ENCODE peak calls at places on chromosomes 7 and 10, in five cellular contexts. X, C, Q, Y and R are unnamed samples.

GRCh38 chr7:101111261-101111660 is 15.6 kb upstream of the SERPINE1 start:
- ATAC-seq in X (no peak), C (no peak), Q (no peak), Y (no peak), R (no peak)

GRCh38 chr10:62858364-62858763 is 42.2 kb upstream of the EGR2 start:
- ATAC-seq in X (no peak), C (peak), Q (no peak), Y (peak), R (no peak)

GRCh38 chr7:103381280-103382061 is 34.0 kb downstream of the PSMC2 start:
- ATAC-seq in X (no peak), C (no peak), Q (no peak), Y (no peak), R (no peak)

GRCh38 chr7:113783403-113783802 is 135.4 kb downstream of the PPP1R3A start:
- ATAC-seq in X (no peak), C (no peak), Q (no peak), Y (no peak), R (no peak)

GRCh38 chr7:157984138-157984913 is 603.3 kb downstream of the PTPRN2 start:
- ATAC-seq in X (no peak), C (no peak), Q (no peak), Y (no peak), R (no peak)

GRCh38 chr10:77120012-77120411 is 517.6 kb downstream of the KCNMA1 start:
- ATAC-seq in X (no peak), C (no peak), Q (no peak), Y (no peak), R (no peak)

GRCh38 chr7:39458346-39458745 is 107.9 kb upstream of the YAE1 start:
- ATAC-seq in X (no peak), C (no peak), Q (no peak), Y (no peak), R (no peak)

GRCh38 chr10:130745831-130746230 is 565.7 kb downstream of the TCERG1L start:
- ATAC-seq in X (no peak), C (no peak), Q (no peak), Y (no peak), R (no peak)

GRCh38 chr10:7547825-7548224 is 118.9 kb downstream of the ITIH5 start:
- ATAC-seq in X (no peak), C (no peak), Q (peak), Y (peak), R (no peak)

GRCh38 chr7:155670521-155670920 is 26.1 kb downstream of the RBM33 start:
- ATAC-seq in X (no peak), C (no peak), Q (no peak), Y (peak), R (no peak)

GRCh38 chr10:66755474-66755873 is 170.4 kb upstream of the LRRTM3 start:
- ATAC-seq in X (no peak), C (no peak), Q (no peak), Y (no peak), R (no peak)

GRCh38 chr7:128747327-128748079 is 8.3 kb downstream of the CALU start:
- ATAC-seq in X (no peak), C (no peak), Q (no peak), Y (no peak), R (no peak)

GRCh38 chr10:31759124-31759798 is 169.4 kb downstream of the ARHGAP12 start:
- ATAC-seq in X (peak), C (peak), Q (peak), Y (peak), R (no peak)

GRCh38 chr10:22997102-22997501 is 69.2 kb downstream of the ARMC3 start:
- ATAC-seq in X (no peak), C (peak), Q (no peak), Y (no peak), R (no peak)

DNA sequence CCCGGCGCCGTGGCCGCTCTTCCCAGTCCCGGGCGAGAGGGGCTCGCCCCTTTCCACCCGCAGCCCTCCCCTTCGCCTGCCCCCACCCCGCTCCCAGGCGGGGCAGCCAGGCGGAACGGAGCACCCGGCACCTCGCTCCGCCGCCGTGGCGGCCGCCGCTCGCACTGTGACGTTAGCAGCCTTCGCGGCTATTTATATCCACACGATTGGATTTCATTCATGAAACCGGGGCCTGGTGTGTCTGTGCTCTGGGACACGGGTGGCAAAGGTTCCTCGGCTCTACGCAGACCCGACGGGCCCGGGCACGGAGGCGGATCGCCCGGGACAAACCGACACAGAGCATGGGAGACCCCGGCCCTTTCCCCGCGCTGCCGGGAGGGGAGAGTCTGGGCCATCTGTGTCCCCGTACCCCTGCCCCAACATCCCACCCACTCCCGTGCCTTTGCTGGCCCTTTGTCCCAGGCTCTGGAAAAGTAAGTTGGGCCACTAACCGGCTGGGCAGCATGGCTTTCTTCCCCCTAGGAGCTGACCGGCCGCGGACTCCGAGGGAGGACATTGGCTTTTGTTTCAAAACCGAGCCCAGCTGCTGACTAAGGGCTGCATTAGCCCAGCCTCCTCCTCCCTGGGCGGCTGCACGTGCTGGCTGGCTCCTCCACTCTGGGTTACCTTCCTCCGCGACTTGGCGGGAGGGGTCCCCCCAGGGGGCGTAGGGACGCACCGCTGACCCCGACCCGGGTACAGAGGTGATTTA is at the start of gene RHOBTB1:
- ATAC-seq in X (peak), C (peak), Q (peak), Y (peak), R (peak)
- TF ChIP-seq POLR2A in X (peak), C (peak), Q (peak), Y (peak), R (peak)

GRCh38 chr7:92423646-92424045 is 23.6 kb upstream of the GATAD1 start:
- ATAC-seq in X (no peak), C (peak), Q (no peak), Y (no peak), R (no peak)

GRCh38 chr7:92421676-92422435 is 25.4 kb upstream of the GATAD1 start:
- ATAC-seq in X (no peak), C (no peak), Q (no peak), Y (no peak), R (no peak)

GRCh38 chr7:92427193-92427592 is 20.1 kb upstream of the GATAD1 start:
- ATAC-seq in X (no peak), C (no peak), Q (no peak), Y (no peak), R (no peak)

GRCh38 chr7:92422926-92423325 is 24.4 kb upstream of the GATAD1 start:
- ATAC-seq in X (no peak), C (no peak), Q (no peak), Y (no peak), R (no peak)

DNA sequence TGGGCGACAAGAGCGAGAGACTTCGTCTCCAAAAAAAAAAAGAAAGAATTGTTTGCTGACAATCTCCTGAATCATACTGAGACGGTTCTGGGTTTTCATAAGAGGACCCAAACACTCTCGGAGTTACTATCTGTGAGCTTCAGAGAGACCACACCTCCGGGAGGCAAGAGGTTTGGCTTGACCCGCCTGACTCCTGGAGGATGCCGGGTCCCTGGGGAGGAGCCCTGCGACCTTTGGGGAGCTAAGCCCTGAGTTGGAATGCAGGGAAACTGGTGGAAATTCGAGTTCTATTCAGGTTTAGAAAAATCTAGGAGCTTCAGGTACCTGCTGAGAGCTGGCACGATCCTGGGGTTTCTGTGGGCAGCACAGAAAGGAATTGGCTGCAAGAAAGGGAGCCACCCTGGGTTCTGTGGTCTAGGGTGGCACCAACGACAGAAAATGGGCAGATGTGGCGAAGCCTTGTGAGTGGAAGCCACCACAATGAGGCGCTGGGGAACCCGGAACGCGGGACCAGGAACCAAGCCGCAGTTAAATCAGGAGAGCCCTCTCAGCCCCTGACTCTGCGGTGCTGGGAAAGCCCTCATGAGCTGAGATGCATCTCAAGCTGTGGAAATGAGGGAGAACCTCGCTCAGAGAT is 21.9 kb upstream of the GATAD1 start:
- ATAC-seq in X (no peak), C (no peak), Q (no peak), Y (no peak), R (no peak)
- TF ChIP-seq CTCF in X (no peak), C (no peak), Q (no peak), Y (no peak), R (no peak)

GRCh38 chr7:116497708-116498107 is 1.8 kb upstream of the CAV2 start:
- ATAC-seq in X (no peak), C (no peak), Q (no peak), Y (no peak), R (no peak)

GRCh38 chr7:116496653-116497052 is 2.9 kb upstream of the CAV2 start:
- ATAC-seq in X (no peak), C (no peak), Q (no peak), Y (no peak), R (no peak)

GRCh38 chr7:116501425-116502167 is 2.1 kb downstream of the CAV2 start:
- ATAC-seq in X (no peak), C (no peak), Q (no peak), Y (peak), R (no peak)

GRCh38 chr7:116500071-116500853 is 724 bp downstream of the CAV2 start:
- ATAC-seq in X (peak), C (peak), Q (peak), Y (peak), R (peak)

GRCh38 chr7:116499168-116500070 is at the start of gene CAV2:
- ATAC-seq in X (peak), C (peak), Q (peak), Y (peak), R (peak)
- TF ChIP-seq POLR2A in X (peak), C (peak), Q (peak), Y (peak), R (peak)

GRCh38 chr10:110498087-110498981 is 627 bp downstream of the DUSP5 start:
- ATAC-seq in X (no peak), C (peak), Q (peak), Y (no peak), R (peak)

GRCh38 chr10:110501142-110501937 is 3.6 kb downstream of the DUSP5 start:
- ATAC-seq in X (peak), C (peak), Q (peak), Y (peak), R (peak)

GRCh38 chr10:110500515-110500905 is 2.8 kb downstream of the DUSP5 start:
- ATAC-seq in X (no peak), C (no peak), Q (no peak), Y (peak), R (no peak)

GRCh38 chr10:110498982-110499795 is 1.5 kb downstream of the DUSP5 start:
- ATAC-seq in X (no peak), C (no peak), Q (no peak), Y (peak), R (no peak)

GRCh38 chr10:110499796-110500514 is 2.2 kb downstream of the DUSP5 start:
- ATAC-seq in X (no peak), C (no peak), Q (no peak), Y (no peak), R (no peak)
- TF ChIP-seq CTCF in X (no peak), C (no peak), Q (no peak), Y (no peak), R (no peak)

GRCh38 chr7:99789441-99790070 is 5.6 kb upstream of the CYP3A4 start:
- ATAC-seq in X (peak), C (no peak), Q (no peak), Y (no peak), R (no peak)
- TF ChIP-seq POLR2A in X (no peak), C (no peak), Q (no peak), Y (no peak), R (no peak)

DNA sequence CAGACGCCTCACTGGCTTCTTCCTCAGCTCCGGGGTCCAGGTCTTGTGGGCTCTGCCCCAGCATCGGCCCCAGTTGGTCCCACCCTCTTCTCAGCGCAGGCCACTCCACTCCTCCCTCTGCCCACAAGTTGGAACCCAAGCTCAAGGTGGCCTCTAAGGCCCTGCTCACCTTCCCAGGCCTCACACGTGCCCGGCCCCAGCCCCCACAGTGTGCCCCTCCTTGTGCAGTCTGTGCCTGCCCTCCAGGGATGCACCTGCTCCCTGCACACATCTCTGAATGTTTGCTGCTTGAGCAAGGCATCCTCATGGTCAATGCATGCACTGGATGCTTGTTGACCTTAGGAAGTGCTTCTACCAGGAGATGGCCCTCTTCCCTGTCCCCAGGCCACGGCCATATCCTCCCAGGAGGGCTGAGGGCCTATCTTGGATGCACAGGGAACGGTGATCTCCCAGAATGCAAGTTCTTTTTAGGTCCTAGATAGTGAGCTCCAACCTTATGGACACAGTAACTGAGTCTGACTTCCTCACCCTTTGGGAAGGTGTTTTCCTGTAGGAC is 7.7 kb upstream of the AEBP1 start:
- ATAC-seq in X (no peak), C (no peak), Q (no peak), Y (no peak), R (no peak)
- TF ChIP-seq CTCF in X (no peak), C (no peak), Q (no peak), Y (no peak), R (no peak)